ENCODE peak calls at places on chromosome 18, in nine cellular contexts. One of them, this sample, is unnamed. For H3K4me1, the result is how much of the 10 kb centered on the place peaks cover.

GRCh38 chr18:63823516-63824219 is 48.5 kb downstream of the SERPINB7 start:
- DNase-seq in testis: peak
- DNase-seq in cardiac muscle cell: peak
- DNase-seq in adrenal gland: no peak
- DNase-seq in IMR-90: peak
- DNase-seq in uterus: no peak
- DNase-seq in upper lobe of right lung: no peak
- DNase-seq in esophagus muscularis mucosa: no peak
- DNase-seq in CD8-positive, alpha-beta T cell: no peak
- DNase-seq in this sample: no peak

GRCh38 chr18:9516437-9517064 is 41.2 kb downstream of the RALBP1 start:
- DNase-seq in IMR-90: peak
- DNase-seq in adrenal gland: no peak
- DNase-seq in upper lobe of right lung: no peak
- DNase-seq in CD8-positive, alpha-beta T cell: no peak
- DNase-seq in testis: no peak
- DNase-seq in uterus: no peak
- DNase-seq in esophagus muscularis mucosa: no peak
- DNase-seq in cardiac muscle cell: peak
- DNase-seq in this sample: no peak

GRCh38 chr18:28760299-28760698 is 583.4 kb upstream of the CDH2 start:
- DNase-seq in esophagus muscularis mucosa: no peak
- DNase-seq in IMR-90: no peak
- DNase-seq in testis: no peak
- DNase-seq in uterus: no peak
- DNase-seq in upper lobe of right lung: no peak
- DNase-seq in adrenal gland: no peak
- DNase-seq in CD8-positive, alpha-beta T cell: no peak
- DNase-seq in cardiac muscle cell: no peak
- DNase-seq in this sample: no peak

GRCh38 chr18:79887181-79888000 is 64.1 kb downstream of the SLC66A2 start:
- DNase-seq in testis: peak
- DNase-seq in CD8-positive, alpha-beta T cell: no peak
- DNase-seq in cardiac muscle cell: no peak
- DNase-seq in esophagus muscularis mucosa: no peak
- DNase-seq in upper lobe of right lung: peak
- DNase-seq in uterus: no peak
- DNase-seq in IMR-90: no peak
- DNase-seq in adrenal gland: no peak
- DNase-seq in this sample: no peak

GRCh38 chr18:49813321-49814146 is at the start of gene ACAA2:
- DNase-seq in adrenal gland: peak
- DNase-seq in cardiac muscle cell: peak
- DNase-seq in uterus: peak
- DNase-seq in esophagus muscularis mucosa: peak
- DNase-seq in CD8-positive, alpha-beta T cell: peak
- DNase-seq in testis: peak
- DNase-seq in IMR-90: peak
- DNase-seq in upper lobe of right lung: peak
- DNase-seq in this sample: peak

GRCh38 chr18:5145168-5145857 is 51.7 kb downstream of the AKAIN1 start:
- DNase-seq in uterus: no peak
- DNase-seq in testis: no peak
- DNase-seq in upper lobe of right lung: no peak
- DNase-seq in esophagus muscularis mucosa: no peak
- DNase-seq in IMR-90: no peak
- DNase-seq in CD8-positive, alpha-beta T cell: no peak
- DNase-seq in cardiac muscle cell: no peak
- DNase-seq in adrenal gland: no peak
- DNase-seq in this sample: no peak

GRCh38 chr18:67215686-67216085 is 300.8 kb downstream of the DSEL start:
- DNase-seq in cardiac muscle cell: no peak
- DNase-seq in IMR-90: no peak
- DNase-seq in adrenal gland: no peak
- DNase-seq in testis: peak
- DNase-seq in uterus: no peak
- DNase-seq in upper lobe of right lung: no peak
- DNase-seq in CD8-positive, alpha-beta T cell: no peak
- DNase-seq in esophagus muscularis mucosa: no peak
- DNase-seq in this sample: no peak

GRCh38 chr18:47604041-47604440 is 326.4 kb downstream of the SMAD2 start:
- DNase-seq in CD8-positive, alpha-beta T cell: no peak
- DNase-seq in adrenal gland: no peak
- DNase-seq in IMR-90: no peak
- DNase-seq in upper lobe of right lung: no peak
- DNase-seq in testis: no peak
- DNase-seq in uterus: no peak
- DNase-seq in esophagus muscularis mucosa: peak
- DNase-seq in cardiac muscle cell: no peak
- DNase-seq in this sample: no peak

GRCh38 chr18:56795381-56795780 is 144.2 kb downstream of the WDR7 start:
- DNase-seq in esophagus muscularis mucosa: no peak
- DNase-seq in testis: no peak
- DNase-seq in adrenal gland: no peak
- DNase-seq in upper lobe of right lung: no peak
- DNase-seq in CD8-positive, alpha-beta T cell: no peak
- DNase-seq in IMR-90: peak
- DNase-seq in cardiac muscle cell: no peak
- DNase-seq in uterus: no peak
- DNase-seq in this sample: no peak

GRCh38 chr18:29161429-29161828 is 984.5 kb upstream of the CDH2 start:
- DNase-seq in testis: no peak
- DNase-seq in CD8-positive, alpha-beta T cell: no peak
- DNase-seq in esophagus muscularis mucosa: no peak
- DNase-seq in adrenal gland: no peak
- DNase-seq in uterus: no peak
- DNase-seq in IMR-90: peak
- DNase-seq in cardiac muscle cell: no peak
- DNase-seq in upper lobe of right lung: no peak
- DNase-seq in this sample: no peak

GRCh38 chr18:78873916-78874505 is 105.6 kb upstream of the SALL3 start:
- DNase-seq in upper lobe of right lung: no peak
- DNase-seq in IMR-90: peak
- DNase-seq in CD8-positive, alpha-beta T cell: no peak
- DNase-seq in adrenal gland: no peak
- DNase-seq in testis: no peak
- DNase-seq in esophagus muscularis mucosa: peak
- DNase-seq in uterus: no peak
- DNase-seq in cardiac muscle cell: no peak
- DNase-seq in this sample: no peak
- H3K4me3 ChIP-seq in upper lobe of right lung: no peak
- H3K4me3 ChIP-seq in IMR-90: no peak
- H3K4me3 ChIP-seq in CD8-positive, alpha-beta T cell: no peak
- H3K4me3 ChIP-seq in adrenal gland: no peak
- H3K4me3 ChIP-seq in testis: no peak
- H3K4me3 ChIP-seq in esophagus muscularis mucosa: no peak
- H3K4me3 ChIP-seq in uterus: no peak
- H3K4me3 ChIP-seq in cardiac muscle cell: no peak
- H3K4me3 ChIP-seq in this sample: no peak

GRCh38 chr18:23968638-23969037 is 45.9 kb upstream of the TTC39C start:
- DNase-seq in cardiac muscle cell: no peak
- DNase-seq in testis: no peak
- DNase-seq in esophagus muscularis mucosa: no peak
- DNase-seq in uterus: no peak
- DNase-seq in upper lobe of right lung: no peak
- DNase-seq in IMR-90: no peak
- DNase-seq in CD8-positive, alpha-beta T cell: no peak
- DNase-seq in adrenal gland: no peak
- DNase-seq in this sample: no peak

GRCh38 chr18:23967321-23968089 is 47.0 kb upstream of the TTC39C start:
- DNase-seq in IMR-90: no peak
- DNase-seq in testis: no peak
- DNase-seq in adrenal gland: no peak
- DNase-seq in CD8-positive, alpha-beta T cell: peak
- DNase-seq in uterus: no peak
- DNase-seq in upper lobe of right lung: no peak
- DNase-seq in esophagus muscularis mucosa: peak
- DNase-seq in cardiac muscle cell: no peak
- DNase-seq in this sample: no peak

GRCh38 chr18:23964282-23965238 is 50.0 kb upstream of the TTC39C start:
- DNase-seq in adrenal gland: no peak
- DNase-seq in upper lobe of right lung: no peak
- DNase-seq in esophagus muscularis mucosa: peak
- DNase-seq in cardiac muscle cell: no peak
- DNase-seq in CD8-positive, alpha-beta T cell: peak
- DNase-seq in testis: no peak
- DNase-seq in IMR-90: no peak
- DNase-seq in uterus: no peak
- DNase-seq in this sample: no peak

GRCh38 chr18:23966909-23967308 is 47.6 kb upstream of the TTC39C start:
- DNase-seq in testis: no peak
- DNase-seq in CD8-positive, alpha-beta T cell: no peak
- DNase-seq in IMR-90: no peak
- DNase-seq in upper lobe of right lung: no peak
- DNase-seq in adrenal gland: no peak
- DNase-seq in esophagus muscularis mucosa: no peak
- DNase-seq in uterus: no peak
- DNase-seq in cardiac muscle cell: no peak
- DNase-seq in this sample: no peak

DNA sequence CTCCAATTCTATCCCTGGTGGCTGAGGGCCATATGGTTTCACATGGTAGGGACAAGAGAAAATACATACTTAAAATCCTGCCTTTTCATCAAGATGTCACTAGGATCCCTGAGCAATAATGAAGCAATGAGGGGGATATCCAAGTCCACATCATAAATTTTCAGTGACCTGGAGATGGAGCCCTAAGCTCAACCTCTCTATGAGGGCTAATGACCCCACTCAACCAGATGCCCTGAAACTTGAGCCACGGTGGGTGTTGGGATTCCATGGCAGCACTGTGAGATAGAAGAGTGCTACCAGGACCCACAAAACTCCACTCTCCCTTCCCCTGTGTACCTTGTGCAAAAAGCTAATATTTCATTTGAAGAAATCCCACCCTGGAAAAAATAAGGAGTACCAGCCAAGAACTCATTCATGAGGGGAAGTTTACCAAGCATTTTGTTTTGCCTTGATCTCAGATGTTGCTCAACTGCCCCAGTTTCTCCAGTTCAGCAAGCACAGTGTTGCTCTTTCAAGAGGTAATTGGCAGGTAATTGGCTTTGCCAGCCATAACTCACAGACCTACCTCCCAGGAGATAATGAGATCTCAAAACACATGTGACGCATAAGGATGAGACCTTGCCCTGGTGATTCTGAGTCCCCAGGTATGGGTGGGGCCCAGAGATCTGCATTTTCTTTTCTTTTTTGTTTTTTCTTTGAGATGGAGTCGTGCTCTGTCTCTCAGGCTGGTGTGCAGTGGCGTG is 50.9 kb upstream of the TTC39C start:
- DNase-seq in cardiac muscle cell: no peak
- DNase-seq in testis: no peak
- DNase-seq in esophagus muscularis mucosa: no peak
- DNase-seq in uterus: no peak
- DNase-seq in upper lobe of right lung: no peak
- DNase-seq in CD8-positive, alpha-beta T cell: no peak
- DNase-seq in IMR-90: no peak
- DNase-seq in adrenal gland: no peak
- DNase-seq in this sample: no peak
- TF ChIP-seq CTCF in cardiac muscle cell: no peak
- TF ChIP-seq CTCF in testis: no peak
- TF ChIP-seq CTCF in esophagus muscularis mucosa: no peak
- TF ChIP-seq CTCF in uterus: no peak
- TF ChIP-seq CTCF in upper lobe of right lung: no peak
- TF ChIP-seq CTCF in CD8-positive, alpha-beta T cell: no peak
- TF ChIP-seq CTCF in IMR-90: no peak
- TF ChIP-seq CTCF in adrenal gland: no peak
- TF ChIP-seq CTCF in this sample: no peak

DNA sequence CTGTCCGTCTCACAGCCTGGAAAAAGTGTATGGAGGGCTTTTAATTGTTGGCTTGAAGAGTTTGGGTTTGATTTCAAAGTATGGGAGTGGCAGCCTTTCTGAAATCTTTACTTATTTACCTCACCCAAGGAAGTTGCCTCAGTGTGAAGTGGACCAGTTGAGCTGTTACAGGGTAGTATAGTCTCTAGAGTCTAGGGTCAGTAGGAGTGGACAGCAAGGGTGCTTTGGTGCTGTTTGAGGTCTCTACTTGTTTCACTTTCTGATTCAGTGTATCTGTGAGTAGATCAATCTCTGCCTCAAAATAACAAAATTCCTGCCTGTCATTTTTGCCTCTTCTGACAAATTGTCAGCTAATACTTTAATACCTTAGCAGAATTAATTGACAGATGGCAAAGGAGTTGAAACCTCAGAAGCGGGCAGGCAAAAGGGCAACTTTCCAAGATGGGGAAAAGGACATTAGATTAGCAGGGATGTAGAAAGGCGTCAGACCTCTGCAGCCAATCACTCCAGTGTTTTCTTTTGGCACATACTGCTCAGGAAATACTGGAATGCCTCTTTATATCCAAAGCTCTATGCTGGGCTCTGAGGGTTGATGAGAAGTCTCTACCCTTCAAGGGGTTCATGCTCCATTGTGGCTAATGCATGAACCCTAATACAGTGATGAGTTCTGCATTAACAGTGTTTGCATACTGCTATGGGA is 5.9 kb downstream of the RIOK3 start:
- DNase-seq in testis: no peak
- DNase-seq in adrenal gland: no peak
- DNase-seq in cardiac muscle cell: no peak
- DNase-seq in uterus: no peak
- DNase-seq in upper lobe of right lung: no peak
- DNase-seq in IMR-90: no peak
- DNase-seq in esophagus muscularis mucosa: no peak
- DNase-seq in CD8-positive, alpha-beta T cell: no peak
- DNase-seq in this sample: no peak
- H3K4me1 ChIP-seq in testis: under half
- H3K4me1 ChIP-seq in adrenal gland: under half
- H3K4me1 ChIP-seq in cardiac muscle cell: under half
- H3K4me1 ChIP-seq in uterus: under half
- H3K4me1 ChIP-seq in upper lobe of right lung: half or more
- H3K4me1 ChIP-seq in IMR-90: under half
- H3K4me1 ChIP-seq in esophagus muscularis mucosa: half or more
- H3K4me1 ChIP-seq in CD8-positive, alpha-beta T cell: half or more
- H3K4me1 ChIP-seq in this sample: under half

DNA sequence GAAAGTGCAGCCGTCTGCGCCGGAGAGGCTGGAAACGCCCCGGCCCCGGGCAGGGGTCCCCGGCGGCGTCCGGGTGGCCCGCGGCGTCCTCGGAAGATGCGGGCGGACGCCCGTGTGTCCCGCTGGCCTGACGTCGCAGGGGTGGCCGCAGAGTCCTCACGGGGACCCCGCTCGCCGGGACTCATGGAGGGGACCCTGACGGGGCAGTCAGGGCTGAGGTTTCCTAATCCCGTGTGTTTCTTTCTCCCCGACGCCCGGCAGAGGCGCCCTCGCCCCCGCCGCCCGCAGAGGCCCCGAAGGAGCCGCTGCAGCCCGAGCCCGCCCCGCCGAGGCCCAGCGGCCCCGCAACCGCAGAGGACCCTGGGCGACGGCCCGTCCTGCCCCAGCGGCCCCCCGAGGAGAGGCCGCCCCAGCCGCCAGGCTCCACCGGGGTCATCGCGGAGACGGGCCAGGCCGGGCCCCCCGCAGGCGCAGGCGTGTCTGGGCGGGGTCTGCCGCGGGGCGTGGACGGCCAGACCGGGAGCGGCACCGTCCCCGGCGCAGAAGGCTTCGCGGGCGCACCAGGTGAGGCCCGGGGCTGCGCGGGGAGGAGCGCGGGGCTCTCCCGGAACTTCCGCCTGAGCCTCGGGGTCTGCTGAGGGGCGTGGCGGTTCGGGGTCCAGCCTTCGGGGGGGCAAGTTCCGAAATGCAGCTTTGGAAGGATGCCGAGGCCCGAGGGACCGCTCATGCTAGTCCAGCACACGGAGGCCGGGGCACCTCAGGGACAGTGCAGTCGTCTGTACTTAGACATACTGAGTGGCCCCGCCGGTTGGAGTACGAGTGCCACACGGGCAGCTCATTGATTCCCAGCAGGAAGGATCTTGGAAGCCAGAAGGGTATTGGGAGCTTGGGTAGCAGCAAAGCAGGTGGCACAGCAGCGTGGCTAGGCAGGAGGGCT is 60.0 kb downstream of the EMILIN2 start:
- DNase-seq in uterus: peak
- DNase-seq in testis: peak
- DNase-seq in IMR-90: no peak
- DNase-seq in upper lobe of right lung: peak
- DNase-seq in cardiac muscle cell: peak
- DNase-seq in esophagus muscularis mucosa: no peak
- DNase-seq in adrenal gland: no peak
- DNase-seq in CD8-positive, alpha-beta T cell: peak
- DNase-seq in this sample: no peak
- H3K4me3 ChIP-seq in uterus: peak
- H3K4me3 ChIP-seq in testis: peak
- H3K4me3 ChIP-seq in IMR-90: peak
- H3K4me3 ChIP-seq in upper lobe of right lung: peak
- H3K4me3 ChIP-seq in cardiac muscle cell: peak
- H3K4me3 ChIP-seq in esophagus muscularis mucosa: peak
- H3K4me3 ChIP-seq in adrenal gland: peak
- H3K4me3 ChIP-seq in CD8-positive, alpha-beta T cell: peak
- H3K4me3 ChIP-seq in this sample: peak

This sample was measured in esophagus squamous epithelium.